ENCODE peak calls at places on chromosomes 3 and 15, in eight cellular contexts. U is cardiac fibroblast; S is heart left ventricle; D is heart right ventricle; H is stimulated activated CD4-positive, alpha-beta T cell treated with anti-CD3 and anti-CD28 coated beads, Interleukin-1b, Interleukin-23, amount 100 ng/mL, for 24 hours; F is stimulated activated CD8-positive, alpha-beta memory T cell treated with anti-CD3 and anti-CD28 coated beads, Interleukin-2, amount 100 ng/mL, for 1 hour; K is NCI-H1417 treated with DMSO at 0.1 percent for 48 hours; L is keratinocyte. E is an unnamed sample.

GRCh38 chr3:128439226-128439625 is 27.5 kb downstream of the DNAJB8 start:
- DNase-seq in L (no peak), D (no peak), S (no peak), U (no peak), F (no peak), K (no peak), H (no peak), E (no peak)

GRCh38 chr15:93358171-93359036 is 269.4 kb upstream of the RGMA start:
- DNase-seq in S (no peak), F (no peak), U (no peak), K (no peak), H (no peak), L (no peak), D (no peak), E (no peak)

GRCh38 chr3:141216975-141217374 is 14.7 kb upstream of the PXYLP1 start:
- DNase-seq in L (no peak), U (no peak), S (no peak), H (no peak), K (no peak), F (no peak), D (no peak), E (no peak)

GRCh38 chr3:80696280-80696679 is 928.5 kb upstream of the ROBO1 start:
- DNase-seq in D (no peak), U (no peak), K (no peak), L (no peak), H (no peak), F (no peak), S (no peak), E (no peak)

GRCh38 chr3:10760199-10760598 is 55.8 kb upstream of the SLC6A11 start:
- DNase-seq in S (no peak), D (no peak), U (no peak), F (no peak), L (no peak), H (no peak), K (no peak), E (no peak)

GRCh38 chr15:35427091-35427490 is 118.9 kb downstream of the DPH6 start:
- DNase-seq in U (peak; percentile 90), F (no peak), H (no peak), L (no peak), K (no peak), D (no peak), S (no peak), E (no peak)

GRCh38 chr15:70098461-70099166 is 897 bp upstream of the TLE3 start:
- DNase-seq in D (no peak), L (no peak), S (no peak), K (no peak), H (no peak), F (peak; percentile 12), U (peak; percentile 25), E (peak; percentile 63)

GRCh38 chr3:32413845-32414526 is 22.3 kb downstream of the CMTM7 start:
- DNase-seq in F (no peak), U (no peak), K (no peak), S (no peak), D (no peak), H (no peak), L (no peak), E (no peak)

GRCh38 chr3:98817546-98817945 is 54.4 kb downstream of the ST3GAL6 start:
- DNase-seq in F (no peak), L (no peak), K (no peak), S (no peak), H (no peak), D (no peak), U (peak; percentile 76), E (peak; percentile 40)

GRCh38 chr3:128052831-128053419 is 688 bp downstream of the SEC61A1 start:
- DNase-seq in S (no peak), D (no peak), K (no peak), F (no peak), H (no peak), U (peak; percentile 35), L (no peak), E (no peak)